ENCODE peak calls at places on chromosomes 12 and 14, in five cellular contexts. One of them, this sample, is unnamed.

GRCh38 chr12:24746021-24746671 is 202.8 kb downstream of the BCAT1 start:
- DNase-seq in neural crest cell: no peak
- DNase-seq in type B pancreatic cell: no peak
- DNase-seq in fibroblast of mammary gland: no peak
- DNase-seq in GM13977: no peak
- DNase-seq in this sample: no peak

GRCh38 chr12:118651487-118651886 is 275.1 kb downstream of the SUDS3 start:
- DNase-seq in neural crest cell: no peak
- DNase-seq in type B pancreatic cell: no peak
- DNase-seq in fibroblast of mammary gland: no peak
- DNase-seq in GM13977: no peak
- DNase-seq in this sample: no peak

GRCh38 chr14:104603623-104604401 is 760 bp downstream of the TMEM179 start:
- DNase-seq in neural crest cell: no peak
- DNase-seq in type B pancreatic cell: no peak
- DNase-seq in fibroblast of mammary gland: no peak
- DNase-seq in GM13977: peak
- DNase-seq in this sample: no peak

GRCh38 chr12:132610896-132611602 is 667 bp upstream of the LRCOL1 start:
- DNase-seq in neural crest cell: no peak
- DNase-seq in type B pancreatic cell: no peak
- DNase-seq in fibroblast of mammary gland: no peak
- DNase-seq in GM13977: no peak
- DNase-seq in this sample: no peak

GRCh38 chr14:41532255-41532654 is 74.4 kb upstream of the LRFN5 start:
- DNase-seq in neural crest cell: no peak
- DNase-seq in type B pancreatic cell: no peak
- DNase-seq in fibroblast of mammary gland: no peak
- DNase-seq in GM13977: no peak
- DNase-seq in this sample: no peak

GRCh38 chr12:132761032-132761910 is at the start of gene ANKLE2:
- DNase-seq in neural crest cell: no peak
- DNase-seq in type B pancreatic cell: no peak
- DNase-seq in fibroblast of mammary gland: peak
- DNase-seq in GM13977: peak
- DNase-seq in this sample: no peak

GRCh38 chr14:99186956-99187690 is 84.9 kb downstream of the BCL11B start:
- DNase-seq in neural crest cell: no peak
- DNase-seq in type B pancreatic cell: no peak
- DNase-seq in fibroblast of mammary gland: no peak
- DNase-seq in GM13977: no peak
- DNase-seq in this sample: no peak

GRCh38 chr12:99381992-99382391 is 265.6 kb upstream of the GARIN6 start:
- DNase-seq in neural crest cell: no peak
- DNase-seq in type B pancreatic cell: no peak
- DNase-seq in fibroblast of mammary gland: no peak
- DNase-seq in GM13977: peak
- DNase-seq in this sample: no peak

GRCh38 chr12:3795096-3795799 is 42.3 kb upstream of the CRACR2A start:
- DNase-seq in neural crest cell: no peak
- DNase-seq in type B pancreatic cell: no peak
- DNase-seq in fibroblast of mammary gland: no peak
- DNase-seq in GM13977: no peak
- DNase-seq in this sample: no peak

GRCh38 chr14:60266021-60266937 is 17.3 kb downstream of the PPM1A start:
- DNase-seq in neural crest cell: no peak
- DNase-seq in type B pancreatic cell: no peak
- DNase-seq in fibroblast of mammary gland: peak
- DNase-seq in GM13977: no peak
- DNase-seq in this sample: no peak

GRCh38 chr14:93752980-93753561 is 35.2 kb downstream of the PRIMA1 start:
- DNase-seq in neural crest cell: no peak
- DNase-seq in type B pancreatic cell: no peak
- DNase-seq in fibroblast of mammary gland: no peak
- DNase-seq in GM13977: no peak
- DNase-seq in this sample: no peak

GRCh38 chr14:34766611-34767010 is 52.2 kb upstream of the CFL2 start:
- DNase-seq in neural crest cell: no peak
- DNase-seq in type B pancreatic cell: no peak
- DNase-seq in fibroblast of mammary gland: peak
- DNase-seq in GM13977: no peak
- DNase-seq in this sample: no peak

GRCh38 chr12:49959570-49960473 is 1.9 kb upstream of the AQP5 start:
- DNase-seq in neural crest cell: peak
- DNase-seq in type B pancreatic cell: no peak
- DNase-seq in fibroblast of mammary gland: no peak
- DNase-seq in GM13977: no peak
- DNase-seq in this sample: no peak

GRCh38 chr14:92495041-92495440 is 18.5 kb upstream of the RIN3 start:
- DNase-seq in neural crest cell: no peak
- DNase-seq in type B pancreatic cell: peak
- DNase-seq in fibroblast of mammary gland: no peak
- DNase-seq in GM13977: no peak
- DNase-seq in this sample: no peak

GRCh38 chr14:101563654-101564443 is 2.6 kb downstream of the DIO3 start:
- DNase-seq in neural crest cell: no peak
- DNase-seq in type B pancreatic cell: no peak
- DNase-seq in fibroblast of mammary gland: no peak
- DNase-seq in GM13977: no peak
- DNase-seq in this sample: no peak

GRCh38 chr12:105330938-105331804 is 680 bp downstream of the C12orf75 start:
- DNase-seq in neural crest cell: peak
- DNase-seq in type B pancreatic cell: peak
- DNase-seq in fibroblast of mammary gland: no peak
- DNase-seq in GM13977: peak
- DNase-seq in this sample: no peak

GRCh38 chr12:43338848-43339526 is 213.0 kb downstream of the ADAMTS20 start:
- DNase-seq in neural crest cell: peak
- DNase-seq in type B pancreatic cell: no peak
- DNase-seq in fibroblast of mammary gland: peak
- DNase-seq in GM13977: no peak
- DNase-seq in this sample: no peak

GRCh38 chr12:27383429-27384260 is 51.0 kb downstream of the BMAL2 start:
- DNase-seq in neural crest cell: peak
- DNase-seq in type B pancreatic cell: peak
- DNase-seq in fibroblast of mammary gland: peak
- DNase-seq in GM13977: peak
- DNase-seq in this sample: peak

GRCh38 chr12:559907-560455 is 100.2 kb downstream of the B4GALNT3 start:
- DNase-seq in neural crest cell: no peak
- DNase-seq in type B pancreatic cell: no peak
- DNase-seq in fibroblast of mammary gland: no peak
- DNase-seq in GM13977: no peak
- DNase-seq in this sample: no peak

GRCh38 chr14:34052658-34053014 is 101.8 kb upstream of the EGLN3 start:
- DNase-seq in neural crest cell: no peak
- DNase-seq in type B pancreatic cell: no peak
- DNase-seq in fibroblast of mammary gland: peak
- DNase-seq in GM13977: no peak
- DNase-seq in this sample: no peak

GRCh38 chr12:91620949-91621348 is 438.3 kb upstream of the DCN start:
- DNase-seq in neural crest cell: no peak
- DNase-seq in type B pancreatic cell: no peak
- DNase-seq in fibroblast of mammary gland: no peak
- DNase-seq in GM13977: no peak
- DNase-seq in this sample: no peak

GRCh38 chr12:2384533-2385328 is 331.9 kb downstream of the CACNA1C start:
- DNase-seq in neural crest cell: no peak
- DNase-seq in type B pancreatic cell: no peak
- DNase-seq in fibroblast of mammary gland: peak
- DNase-seq in GM13977: no peak
- DNase-seq in this sample: peak
- TF ChIP-seq CTCF in neural crest cell: no peak
- TF ChIP-seq CTCF in type B pancreatic cell: no peak
- TF ChIP-seq CTCF in fibroblast of mammary gland: peak
- TF ChIP-seq CTCF in GM13977: no peak
- TF ChIP-seq CTCF in this sample: no peak

GRCh38 chr12:9372202-9372601 is 164.0 kb upstream of the PZP start:
- DNase-seq in neural crest cell: no peak
- DNase-seq in type B pancreatic cell: no peak
- DNase-seq in fibroblast of mammary gland: peak
- DNase-seq in GM13977: no peak
- DNase-seq in this sample: no peak
- TF ChIP-seq CTCF in neural crest cell: peak
- TF ChIP-seq CTCF in type B pancreatic cell: no peak
- TF ChIP-seq CTCF in fibroblast of mammary gland: peak
- TF ChIP-seq CTCF in GM13977: peak
- TF ChIP-seq CTCF in this sample: no peak

GRCh38 chr12:67394600-67394999 is 125.4 kb downstream of the CAND1 start:
- DNase-seq in neural crest cell: no peak
- DNase-seq in type B pancreatic cell: no peak
- DNase-seq in fibroblast of mammary gland: peak
- DNase-seq in GM13977: no peak
- DNase-seq in this sample: no peak
- TF ChIP-seq CTCF in neural crest cell: no peak
- TF ChIP-seq CTCF in type B pancreatic cell: no peak
- TF ChIP-seq CTCF in fibroblast of mammary gland: peak
- TF ChIP-seq CTCF in GM13977: no peak
- TF ChIP-seq CTCF in this sample: no peak

GRCh38 chr14:32076278-32077080 is 625 bp upstream of the ARHGAP5 start:
- DNase-seq in neural crest cell: peak
- DNase-seq in type B pancreatic cell: peak
- DNase-seq in fibroblast of mammary gland: peak
- DNase-seq in GM13977: peak
- DNase-seq in this sample: peak

GRCh38 chr14:32078794-32079663 is 1.9 kb downstream of the ARHGAP5 start:
- DNase-seq in neural crest cell: no peak
- DNase-seq in type B pancreatic cell: no peak
- DNase-seq in fibroblast of mammary gland: peak
- DNase-seq in GM13977: no peak
- DNase-seq in this sample: no peak

GRCh38 chr14:32078030-32078793 is 1.1 kb downstream of the ARHGAP5 start:
- DNase-seq in neural crest cell: no peak
- DNase-seq in type B pancreatic cell: no peak
- DNase-seq in fibroblast of mammary gland: peak
- DNase-seq in GM13977: peak
- DNase-seq in this sample: no peak

GRCh38 chr14:32075636-32076277 is 1.3 kb upstream of the ARHGAP5 start:
- DNase-seq in neural crest cell: no peak
- DNase-seq in type B pancreatic cell: no peak
- DNase-seq in fibroblast of mammary gland: peak
- DNase-seq in GM13977: peak
- DNase-seq in this sample: no peak

DNA sequence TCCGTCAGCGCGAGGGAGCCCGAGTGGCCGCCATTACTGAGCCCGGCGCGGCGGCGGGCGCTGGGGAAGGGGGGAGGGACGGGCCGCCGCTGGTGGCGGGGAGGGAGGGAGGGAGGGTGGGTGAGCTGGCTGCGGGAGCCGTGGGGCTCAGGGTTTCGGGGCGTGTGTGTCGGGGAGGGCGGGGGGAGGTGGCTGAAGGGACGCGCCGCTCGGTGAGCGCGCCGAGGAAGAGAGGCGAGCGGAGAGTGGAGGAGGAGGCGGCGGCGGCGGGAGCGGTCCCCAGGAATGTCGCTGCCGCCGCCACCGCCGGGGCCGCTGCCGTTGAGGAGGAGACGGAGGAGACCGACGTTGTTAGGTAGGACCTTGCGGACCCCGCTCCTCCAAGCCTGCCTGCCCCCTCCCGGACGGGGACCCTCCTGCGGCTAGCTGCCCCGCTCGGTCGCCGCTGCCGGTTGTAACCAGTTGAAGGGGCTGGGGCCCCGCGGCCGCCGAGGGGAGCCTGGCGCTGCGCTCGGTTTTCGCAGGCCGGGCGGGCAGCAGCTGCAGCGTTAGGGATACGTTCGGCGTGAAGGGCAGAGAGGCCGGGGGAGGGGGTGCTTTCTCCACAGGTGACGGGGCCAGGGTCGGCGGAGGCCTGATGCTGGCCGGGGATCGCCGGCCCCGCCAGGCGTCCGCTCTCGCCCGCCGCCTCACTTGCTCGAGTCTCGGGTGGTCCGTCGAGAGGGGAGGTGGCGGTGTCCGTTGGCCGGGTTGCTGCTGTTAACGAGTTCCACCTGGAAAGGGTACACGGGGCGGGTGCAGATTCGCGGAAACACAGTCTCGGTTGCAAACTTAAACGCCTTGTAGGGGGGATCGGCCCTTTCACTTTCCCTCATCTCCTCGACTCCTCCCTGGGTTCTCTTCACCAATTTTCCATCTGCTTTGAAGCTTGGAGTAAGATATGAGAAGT is at the start of gene ARHGAP5:
- DNase-seq in neural crest cell: peak
- DNase-seq in type B pancreatic cell: peak
- DNase-seq in fibroblast of mammary gland: peak
- DNase-seq in GM13977: peak
- DNase-seq in this sample: no peak
- TF ChIP-seq CTCF in neural crest cell: peak
- TF ChIP-seq CTCF in type B pancreatic cell: peak
- TF ChIP-seq CTCF in fibroblast of mammary gland: no peak
- TF ChIP-seq CTCF in GM13977: no peak
- TF ChIP-seq CTCF in this sample: no peak

This sample was measured in omental fat pad.